ENCODE peak calls at places on chromosomes 4 and X, in eight cellular contexts. L is adrenal gland, Q is AG04450, J is MG63, P is Peyer's patch, B is tibial nerve, U is heart left ventricle, V is neural progenitor cell. D is an unnamed sample. For H3K27me3, the result is how much of the 10 kb centered on the place peaks cover.

GRCh38 chrX:42839632-42840031 is 61.7 kb upstream of the PPP1R2C start:
- DNase-seq in L (no peak), Q (no peak), J (no peak), P (no peak), B (no peak), U (no peak), V (no peak), D (no peak)

GRCh38 chrX:40098264-40099045 is 697 bp upstream of the BCOR start:
- DNase-seq in L (peak), Q (no peak), J (peak), P (peak), B (no peak), U (peak), V (peak), D (peak)

GRCh38 chr4:150012851-150013360 is 65.3 kb upstream of the DCLK2 start:
- DNase-seq in L (no peak), Q (no peak), J (no peak), P (no peak), B (no peak), U (no peak), V (no peak), D (no peak)

GRCh38 chr4:7423391-7423790 is 11.3 kb downstream of the PSAPL1 start:
- DNase-seq in L (no peak), Q (no peak), J (no peak), P (no peak), B (no peak), U (peak), V (no peak), D (no peak)

GRCh38 chr4:153521467-153521866 is 55.3 kb downstream of the TMEM131L start:
- DNase-seq in L (no peak), Q (no peak), J (no peak), P (peak), B (no peak), U (no peak), V (no peak), D (no peak)

GRCh38 chr4:39706334-39706733 is 8.4 kb downstream of the UBE2K start:
- DNase-seq in L (peak), Q (peak), J (peak), P (no peak), B (no peak), U (peak), V (no peak), D (no peak)

GRCh38 chr4:152780267-152780811 is 585 bp downstream of the ARFIP1 start:
- DNase-seq in L (peak), Q (no peak), J (peak), P (no peak), B (no peak), U (peak), V (peak), D (no peak)

GRCh38 chr4:125728568-125728967 is 413.8 kb downstream of the FAT4 start:
- DNase-seq in L (no peak), Q (peak), J (peak), P (no peak), B (no peak), U (no peak), V (peak), D (no peak)

GRCh38 chrX:16076834-16077233 is 46.5 kb upstream of the GRPR start:
- DNase-seq in L (no peak), Q (no peak), J (no peak), P (no peak), B (no peak), U (no peak), V (no peak), D (no peak)

GRCh38 chrX:1661048-1661921 is 46.4 kb downstream of the ASMT start:
- DNase-seq in L (peak), Q (no peak), J (peak), P (peak), B (peak), U (no peak), V (peak), D (peak)

GRCh38 chrX:123626962-123627361 is 105.9 kb downstream of the THOC2 start:
- DNase-seq in L (no peak), Q (peak), J (no peak), P (no peak), B (no peak), U (no peak), V (no peak), D (no peak)

GRCh38 chrX:48569958-48570357 is 4.3 kb upstream of the RBM3 start:
- DNase-seq in L (no peak), Q (no peak), J (peak), P (no peak), B (no peak), U (no peak), V (no peak), D (no peak)

GRCh38 chrX:120262781-120263719 is 12.4 kb downstream of the ZBTB33 start:
- DNase-seq in L (peak), Q (no peak), J (no peak), P (no peak), B (no peak), U (no peak), V (no peak), D (no peak)

GRCh38 chr4:3302164-3302785 is 9.5 kb downstream of the RGS12 start:
- DNase-seq in L (peak), Q (no peak), J (peak), P (peak), B (no peak), U (no peak), V (no peak), D (no peak)

GRCh38 chr4:89438102-89438831 is 130.7 kb upstream of the GPRIN3 start:
- DNase-seq in L (peak), Q (no peak), J (peak), P (peak), B (peak), U (no peak), V (peak), D (peak)

GRCh38 chr4:77095101-77095826 is 19.5 kb upstream of the CCNI start:
- DNase-seq in L (peak), Q (peak), J (peak), P (peak), B (peak), U (peak), V (peak), D (peak)

GRCh38 chr4:36208884-36209473 is 35.3 kb downstream of the ARAP2 start:
- DNase-seq in L (no peak), Q (no peak), J (no peak), P (peak), B (no peak), U (no peak), V (no peak), D (no peak)

GRCh38 chr4:74366367-74366891 is 1.5 kb downstream of the EREG start:
- DNase-seq in L (no peak), Q (no peak), J (no peak), P (no peak), B (no peak), U (no peak), V (no peak), D (no peak)

GRCh38 chr4:42282081-42282901 is 115.0 kb upstream of the SHISA3 start:
- DNase-seq in L (peak), Q (peak), J (peak), P (no peak), B (peak), U (peak), V (peak), D (no peak)

GRCh38 chrX:30957753-30958152 is 68.7 kb upstream of the TAB3 start:
- DNase-seq in L (peak), Q (no peak), J (peak), P (no peak), B (no peak), U (no peak), V (no peak), D (no peak)

GRCh38 chrX:119181491-119181890 is 53.9 kb upstream of the KIAA1210 start:
- DNase-seq in L (peak), Q (no peak), J (peak), P (no peak), B (no peak), U (no peak), V (peak), D (no peak)

GRCh38 chrX:13387656-13388421 is 68.0 kb upstream of the ATXN3L start:
- DNase-seq in L (no peak), Q (no peak), J (peak), P (no peak), B (no peak), U (no peak), V (no peak), D (no peak)

GRCh38 chrX:13899607-13900006 is 82.7 kb upstream of the GPM6B start:
- DNase-seq in L (peak), Q (peak), J (peak), P (no peak), B (no peak), U (no peak), V (no peak), D (no peak)

GRCh38 chr4:153004106-153004881 is 68.2 kb downstream of the FHDC1 start:
- DNase-seq in L (no peak), Q (no peak), J (no peak), P (no peak), B (no peak), U (no peak), V (peak), D (no peak)

GRCh38 chr4:138199568-138200235 is 42.4 kb downstream of the SLC7A11 start:
- DNase-seq in L (no peak), Q (no peak), J (no peak), P (no peak), B (no peak), U (no peak), V (no peak), D (no peak)

GRCh38 chrX:13064599-13065143 is 20.3 kb upstream of the FAM9C start:
- DNase-seq in L (no peak), Q (no peak), J (peak), P (no peak), B (peak), U (no peak), V (no peak), D (no peak)

GRCh38 chr4:128461300-128462103 is 173.9 kb upstream of the PGRMC2 start:
- DNase-seq in L (peak), Q (peak), J (peak), P (no peak), B (peak), U (no peak), V (peak), D (no peak)

GRCh38 chrX:10570601-10571000 is 49.8 kb downstream of the MID1 start:
- DNase-seq in L (no peak), Q (no peak), J (no peak), P (no peak), B (no peak), U (no peak), V (no peak), D (no peak)

GRCh38 chrX:111402378-111402777 is 9.6 kb downstream of the DCX start:
- DNase-seq in L (no peak), Q (no peak), J (no peak), P (no peak), B (no peak), U (no peak), V (no peak), D (no peak)

GRCh38 chr4:147633113-147633512 is 15.9 kb downstream of the TMEM184C start:
- DNase-seq in L (no peak), Q (no peak), J (no peak), P (no peak), B (no peak), U (no peak), V (no peak), D (no peak)

GRCh38 chr4:17785858-17786257 is 4.4 kb upstream of the FAM184B start:
- DNase-seq in L (no peak), Q (no peak), J (no peak), P (no peak), B (no peak), U (no peak), V (no peak), D (no peak)

GRCh38 chr4:4260185-4260751 is 12.2 kb upstream of the TMEM128 start:
- DNase-seq in L (no peak), Q (no peak), J (no peak), P (no peak), B (no peak), U (no peak), V (no peak), D (no peak)

GRCh38 chrX:121987163-121987562 is 939.8 kb downstream of the GLUD2 start:
- DNase-seq in L (no peak), Q (no peak), J (no peak), P (no peak), B (no peak), U (no peak), V (no peak), D (no peak)

GRCh38 chr4:56149601-56150000 is 200.9 kb downstream of the CEP135 start:
- DNase-seq in L (no peak), Q (peak), J (no peak), P (no peak), B (no peak), U (no peak), V (no peak), D (no peak)

GRCh38 chr4:80197132-80197573 is at the start of gene PRDM8:
- DNase-seq in L (no peak), Q (no peak), J (peak), P (no peak), B (no peak), U (no peak), V (peak), D (no peak)
- H3K27me3 ChIP-seq in L (under half), Q (under half), J (under half), P (under half), B (half or more), U (under half), V (half or more), D (half or more)

DNA sequence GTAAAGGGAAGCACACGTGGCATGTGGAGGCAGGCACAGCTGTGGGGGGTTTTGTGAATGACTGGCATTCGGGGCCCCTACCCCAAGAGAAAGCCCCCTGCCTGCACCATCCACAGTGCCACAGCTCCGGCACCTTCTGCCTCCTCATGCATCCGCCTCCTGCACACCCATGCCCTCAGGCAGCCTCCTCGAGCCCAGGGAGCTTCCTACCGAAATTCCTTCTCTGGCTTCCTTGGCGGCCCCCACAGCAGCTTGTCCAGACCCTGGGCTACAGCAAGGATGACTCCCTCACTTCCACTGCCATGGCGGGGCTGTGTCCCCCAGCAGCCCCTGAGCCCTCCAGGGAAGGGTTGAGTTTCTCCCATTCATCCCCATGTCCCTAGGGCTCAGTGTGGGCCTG is 99.9 kb downstream of the WFS1 start:
- DNase-seq in L (no peak), Q (no peak), J (no peak), P (no peak), B (no peak), U (no peak), V (no peak), D (no peak)
- H3K27me3 ChIP-seq in L (under half), Q (under half), J (under half), P (under half), B (under half), U (under half), V (under half), D (under half)

GRCh38 chrX:137028699-137029098 is 5.1 kb downstream of the GPR101 start:
- DNase-seq in L (no peak), Q (no peak), J (no peak), P (no peak), B (no peak), U (no peak), V (no peak), D (no peak)
- H3K27me3 ChIP-seq in L (under half), Q (under half), J (under half), P (under half), B (under half), U (under half), V (half or more), D (under half)

GRCh38 chr4:100828986-100829685 is 311.3 kb upstream of the EMCN start:
- DNase-seq in L (no peak), Q (no peak), J (peak), P (no peak), B (no peak), U (no peak), V (no peak), D (no peak)
- H3K27me3 ChIP-seq in L (under half), Q (under half), J (under half), P (under half), B (under half), U (under half), V (under half), D (under half)